ENCODE peak calls at places on chromosomes 5 and 9, in seven cellular contexts. One of them, this sample, is unnamed.

GRCh38 chr9:92350129-92350739 is 24.5 kb downstream of the CENPP start:
- DNase-seq in tibial nerve: no peak
- DNase-seq in endothelial cell of umbilical vein: no peak
- DNase-seq in uterus: no peak
- DNase-seq in NB4: no peak
- DNase-seq in A549: no peak
- DNase-seq in adrenal gland: no peak
- DNase-seq in this sample: no peak

GRCh38 chr5:31350395-31350794 is 156.9 kb downstream of the CDH6 start:
- DNase-seq in tibial nerve: no peak
- DNase-seq in endothelial cell of umbilical vein: no peak
- DNase-seq in uterus: no peak
- DNase-seq in NB4: no peak
- DNase-seq in A549: no peak
- DNase-seq in adrenal gland: no peak
- DNase-seq in this sample: no peak

GRCh38 chr9:134534661-134535080 is 106.9 kb upstream of the COL5A1 start:
- DNase-seq in tibial nerve: no peak
- DNase-seq in endothelial cell of umbilical vein: no peak
- DNase-seq in uterus: no peak
- DNase-seq in NB4: no peak
- DNase-seq in A549: no peak
- DNase-seq in adrenal gland: no peak
- DNase-seq in this sample: no peak

GRCh38 chr9:122931851-122932199 is 513 bp upstream of the ZBTB26 start:
- DNase-seq in tibial nerve: no peak
- DNase-seq in endothelial cell of umbilical vein: no peak
- DNase-seq in uterus: no peak
- DNase-seq in NB4: no peak
- DNase-seq in A549: peak; percentile 26
- DNase-seq in adrenal gland: no peak
- DNase-seq in this sample: no peak

GRCh38 chr5:159902444-159903121 is 13.7 kb upstream of the ADRA1B start:
- DNase-seq in tibial nerve: no peak
- DNase-seq in endothelial cell of umbilical vein: no peak
- DNase-seq in uterus: no peak
- DNase-seq in NB4: peak; percentile 34
- DNase-seq in A549: peak; percentile 89
- DNase-seq in adrenal gland: no peak
- DNase-seq in this sample: no peak

GRCh38 chr9:128550226-128550625 is 2.2 kb upstream of the SPTAN1 start:
- DNase-seq in tibial nerve: no peak
- DNase-seq in endothelial cell of umbilical vein: no peak
- DNase-seq in uterus: no peak
- DNase-seq in NB4: no peak
- DNase-seq in A549: no peak
- DNase-seq in adrenal gland: no peak
- DNase-seq in this sample: no peak

GRCh38 chr9:131099088-131099611 is 2.8 kb downstream of the AIF1L start:
- DNase-seq in tibial nerve: no peak
- DNase-seq in endothelial cell of umbilical vein: no peak
- DNase-seq in uterus: no peak
- DNase-seq in NB4: no peak
- DNase-seq in A549: no peak
- DNase-seq in adrenal gland: no peak
- DNase-seq in this sample: no peak

GRCh38 chr5:74290634-74291033 is 349.9 kb downstream of the ENC1 start:
- DNase-seq in tibial nerve: no peak
- DNase-seq in endothelial cell of umbilical vein: no peak
- DNase-seq in uterus: no peak
- DNase-seq in NB4: no peak
- DNase-seq in A549: no peak
- DNase-seq in adrenal gland: no peak
- DNase-seq in this sample: no peak

GRCh38 chr5:122656107-122656506 is 118.8 kb upstream of the SNX2 start:
- DNase-seq in tibial nerve: no peak
- DNase-seq in endothelial cell of umbilical vein: peak; percentile 40
- DNase-seq in uterus: no peak
- DNase-seq in NB4: no peak
- DNase-seq in A549: no peak
- DNase-seq in adrenal gland: no peak
- DNase-seq in this sample: no peak

GRCh38 chr9:98781588-98782383 is 14.6 kb downstream of the ANKS6 start:
- DNase-seq in tibial nerve: no peak
- DNase-seq in endothelial cell of umbilical vein: no peak
- DNase-seq in uterus: no peak
- DNase-seq in NB4: no peak
- DNase-seq in A549: peak; percentile 67
- DNase-seq in adrenal gland: no peak
- DNase-seq in this sample: no peak

GRCh38 chr5:134100283-134101011 is 14.0 kb upstream of the TCF7 start:
- DNase-seq in tibial nerve: no peak
- DNase-seq in endothelial cell of umbilical vein: no peak
- DNase-seq in uterus: no peak
- DNase-seq in NB4: no peak
- DNase-seq in A549: no peak
- DNase-seq in adrenal gland: no peak
- DNase-seq in this sample: no peak
- H3K4me3 ChIP-seq in tibial nerve: no peak overlapping the region
- H3K4me3 ChIP-seq in endothelial cell of umbilical vein: no peak overlapping the region
- H3K4me3 ChIP-seq in uterus: no peak overlapping the region
- H3K4me3 ChIP-seq in NB4: no peak overlapping the region
- H3K4me3 ChIP-seq in A549: no peak overlapping the region
- H3K4me3 ChIP-seq in adrenal gland: no peak overlapping the region
- H3K4me3 ChIP-seq in this sample: no peak overlapping the region

DNA sequence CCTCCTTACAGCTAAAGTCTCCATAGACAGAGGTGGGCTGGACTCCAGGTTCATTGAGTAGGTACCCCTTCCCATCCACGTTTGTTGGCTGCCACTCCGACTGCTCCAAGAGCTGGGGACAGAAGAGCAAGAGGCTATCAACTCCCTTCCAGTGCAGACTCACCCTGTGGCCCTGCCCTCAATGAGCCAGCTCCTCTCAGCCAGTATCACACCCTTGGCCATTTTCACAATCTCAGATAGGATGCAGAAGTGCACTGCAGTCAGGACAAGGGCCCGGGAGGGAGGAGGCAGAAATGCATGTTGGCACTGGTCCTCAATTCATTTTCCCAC is 6.2 kb downstream of the IRF1 start:
- DNase-seq in tibial nerve: no peak
- DNase-seq in endothelial cell of umbilical vein: no peak
- DNase-seq in uterus: peak; percentile 20
- DNase-seq in NB4: no peak
- DNase-seq in A549: no peak
- DNase-seq in adrenal gland: peak; percentile 14
- DNase-seq in this sample: no peak
- TF ChIP-seq POLR2A in tibial nerve: no peak
- TF ChIP-seq POLR2A in endothelial cell of umbilical vein: no peak
- TF ChIP-seq POLR2A in uterus: no peak
- TF ChIP-seq POLR2A in NB4: no peak
- TF ChIP-seq POLR2A in A549: no peak
- TF ChIP-seq POLR2A in adrenal gland: no peak
- TF ChIP-seq POLR2A in this sample: no peak

GRCh38 chr9:129619787-129620668 is 873 bp downstream of the C9orf50 start:
- DNase-seq in tibial nerve: no peak
- DNase-seq in endothelial cell of umbilical vein: no peak
- DNase-seq in uterus: no peak
- DNase-seq in NB4: peak; percentile 74
- DNase-seq in A549: peak; percentile 54
- DNase-seq in adrenal gland: no peak
- DNase-seq in this sample: peak; percentile 31
- TF ChIP-seq CTCF in tibial nerve: no peak
- TF ChIP-seq CTCF in endothelial cell of umbilical vein: peak; percentile 15
- TF ChIP-seq CTCF in uterus: no peak
- TF ChIP-seq CTCF in NB4: peak; percentile 26
- TF ChIP-seq CTCF in A549: peak; percentile 45
- TF ChIP-seq CTCF in adrenal gland: no peak
- TF ChIP-seq CTCF in this sample: no peak

GRCh38 chr9:69355232-69355631 is 30.2 kb downstream of the ENTREP1 start:
- DNase-seq in tibial nerve: no peak
- DNase-seq in endothelial cell of umbilical vein: no peak
- DNase-seq in uterus: no peak
- DNase-seq in NB4: no peak
- DNase-seq in A549: no peak
- DNase-seq in adrenal gland: no peak
- DNase-seq in this sample: no peak
- H3K4me3 ChIP-seq in tibial nerve: no peak overlapping the region
- H3K4me3 ChIP-seq in endothelial cell of umbilical vein: no peak overlapping the region
- H3K4me3 ChIP-seq in uterus: no peak overlapping the region
- H3K4me3 ChIP-seq in NB4: no peak overlapping the region
- H3K4me3 ChIP-seq in A549: no peak overlapping the region
- H3K4me3 ChIP-seq in adrenal gland: no peak overlapping the region
- H3K4me3 ChIP-seq in this sample: no peak overlapping the region

GRCh38 chr9:115591584-115591984 is 473.6 kb upstream of the TNC start:
- DNase-seq in tibial nerve: peak; percentile 18
- DNase-seq in endothelial cell of umbilical vein: peak; percentile 90
- DNase-seq in uterus: peak; percentile 63
- DNase-seq in NB4: peak; percentile 84
- DNase-seq in A549: peak; percentile 83
- DNase-seq in adrenal gland: peak; percentile 79
- DNase-seq in this sample: peak; percentile 33
- TF ChIP-seq POLR2A in tibial nerve: peak; percentile 20
- TF ChIP-seq POLR2A in endothelial cell of umbilical vein: no peak
- TF ChIP-seq POLR2A in uterus: no peak
- TF ChIP-seq POLR2A in NB4: no peak
- TF ChIP-seq POLR2A in A549: no peak
- TF ChIP-seq POLR2A in adrenal gland: no peak
- TF ChIP-seq POLR2A in this sample: no peak

DNA sequence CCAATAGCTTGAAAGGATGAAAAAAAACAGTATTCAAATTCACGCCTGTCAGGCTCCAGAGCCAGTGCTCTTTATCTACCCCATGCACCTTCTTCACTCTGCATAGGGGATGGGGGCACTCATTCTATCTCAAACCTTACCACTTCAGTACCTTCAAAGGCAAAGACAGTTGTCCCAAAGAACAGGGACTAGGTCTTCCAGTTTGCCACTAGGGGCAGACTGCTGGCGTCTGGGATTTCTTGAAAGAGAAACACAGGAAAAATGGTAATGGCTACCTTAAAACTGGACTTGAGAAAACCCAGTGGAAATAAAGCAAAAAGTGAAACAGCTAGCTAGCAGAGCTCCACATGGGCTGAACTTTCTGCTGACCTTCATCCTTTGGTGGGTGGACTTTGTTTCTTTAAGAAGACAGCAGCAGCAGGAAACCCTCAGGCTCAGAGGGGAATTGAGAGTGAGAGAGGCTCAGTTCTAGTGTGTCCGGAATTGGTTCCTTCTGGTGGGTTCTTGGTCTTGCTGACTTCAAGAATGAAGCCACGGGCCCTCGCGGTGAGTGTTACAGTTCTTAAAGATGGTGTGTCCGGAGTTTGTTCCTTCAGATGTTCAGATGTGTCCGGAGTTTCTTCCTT is 41.0 kb upstream of the SLC36A1 start:
- DNase-seq in tibial nerve: no peak
- DNase-seq in endothelial cell of umbilical vein: no peak
- DNase-seq in uterus: no peak
- DNase-seq in NB4: peak; percentile 12
- DNase-seq in A549: peak; percentile 41
- DNase-seq in adrenal gland: peak; percentile 18
- DNase-seq in this sample: no peak
- TF ChIP-seq CTCF in tibial nerve: no peak
- TF ChIP-seq CTCF in endothelial cell of umbilical vein: peak; percentile 38
- TF ChIP-seq CTCF in uterus: no peak
- TF ChIP-seq CTCF in NB4: peak; percentile 61
- TF ChIP-seq CTCF in A549: peak; percentile 36
- TF ChIP-seq CTCF in adrenal gland: peak; percentile 21
- TF ChIP-seq CTCF in this sample: no peak

DNA sequence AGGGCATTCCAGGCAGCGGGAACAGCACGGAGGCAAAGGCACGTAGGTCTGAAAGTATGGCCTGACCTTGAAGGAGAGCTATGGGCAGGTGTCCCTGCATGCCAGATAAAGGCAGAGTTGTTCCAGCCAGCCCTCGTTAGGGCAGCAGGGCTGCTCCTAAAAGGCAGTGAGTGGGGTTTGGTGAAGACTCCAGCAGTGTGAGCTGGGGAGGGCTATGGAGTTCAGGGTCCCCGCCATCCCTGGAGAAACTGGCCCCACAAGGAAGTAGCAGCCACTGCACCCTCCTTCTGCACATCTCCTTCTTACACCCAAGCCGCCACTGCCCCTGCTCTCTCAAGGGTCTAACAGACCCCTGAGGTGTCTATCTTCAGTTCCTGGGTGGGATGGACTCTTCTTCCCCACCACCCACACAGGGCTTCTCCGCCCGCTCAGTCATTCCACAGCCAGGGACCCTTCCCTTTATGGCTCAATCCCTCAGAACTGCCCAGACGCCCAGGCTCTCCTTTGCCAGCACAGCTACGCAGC is 1.4 kb downstream of the AKNA start:
- DNase-seq in tibial nerve: no peak
- DNase-seq in endothelial cell of umbilical vein: no peak
- DNase-seq in uterus: no peak
- DNase-seq in NB4: peak; percentile 40
- DNase-seq in A549: no peak
- DNase-seq in adrenal gland: no peak
- DNase-seq in this sample: no peak
- H3K4me3 ChIP-seq in tibial nerve: peak overlapping the region; percentile 67
- H3K4me3 ChIP-seq in endothelial cell of umbilical vein: peak overlapping the region; percentile 68
- H3K4me3 ChIP-seq in uterus: peak overlapping the region; percentile 53
- H3K4me3 ChIP-seq in NB4: peak overlapping the region; percentile 89
- H3K4me3 ChIP-seq in A549: no peak overlapping the region
- H3K4me3 ChIP-seq in adrenal gland: peak overlapping the region; percentile 62
- H3K4me3 ChIP-seq in this sample: peak overlapping the region; percentile 59

This sample was measured in heart left ventricle.